ENCODE peak calls at places on chromosomes 13 and 19, in nine cellular contexts. One of them, this sample, is unnamed.

GRCh38 chr13:85828094-85828684 is 29.0 kb upstream of the SLITRK6 start:
- DNase-seq in ACHN: peak
- DNase-seq in frontal cortex: no peak
- DNase-seq in activated CD4-positive, alpha-beta T cell treated with anti-CD3 and anti-CD28 coated beads, Interleukin-2, amount 10 ng/mL, durations not matched to agents 7 days and 5 days: no peak
- DNase-seq in GM20000: peak
- DNase-seq in MM.1S: peak
- DNase-seq in HFF-Myc: no peak
- DNase-seq in SW 1271: no peak
- DNase-seq in putamen: peak
- DNase-seq in this sample: no peak

GRCh38 chr19:49092686-49093085 is 7.4 kb downstream of the SNRNP70 start:
- DNase-seq in SW 1271: no peak
- DNase-seq in activated CD4-positive, alpha-beta T cell treated with anti-CD3 and anti-CD28 coated beads, Interleukin-2, amount 10 ng/mL, durations not matched to agents 7 days and 5 days: no peak
- DNase-seq in HFF-Myc: no peak
- DNase-seq in GM20000: no peak
- DNase-seq in ACHN: no peak
- DNase-seq in frontal cortex: no peak
- DNase-seq in MM.1S: no peak
- DNase-seq in putamen: no peak
- DNase-seq in this sample: no peak

GRCh38 chr19:54014920-54015560 is 23.6 kb downstream of the CACNG6 start:
- DNase-seq in HFF-Myc: no peak
- DNase-seq in ACHN: no peak
- DNase-seq in activated CD4-positive, alpha-beta T cell treated with anti-CD3 and anti-CD28 coated beads, Interleukin-2, amount 10 ng/mL, durations not matched to agents 7 days and 5 days: no peak
- DNase-seq in putamen: no peak
- DNase-seq in frontal cortex: no peak
- DNase-seq in SW 1271: no peak
- DNase-seq in GM20000: no peak
- DNase-seq in MM.1S: no peak
- DNase-seq in this sample: no peak

GRCh38 chr19:55136399-55137102 is 12.5 kb downstream of the TNNT1 start:
- DNase-seq in ACHN: no peak
- DNase-seq in MM.1S: no peak
- DNase-seq in SW 1271: no peak
- DNase-seq in putamen: no peak
- DNase-seq in HFF-Myc: no peak
- DNase-seq in activated CD4-positive, alpha-beta T cell treated with anti-CD3 and anti-CD28 coated beads, Interleukin-2, amount 10 ng/mL, durations not matched to agents 7 days and 5 days: no peak
- DNase-seq in GM20000: no peak
- DNase-seq in frontal cortex: no peak
- DNase-seq in this sample: no peak

GRCh38 chr13:73000027-73000674 is 58.7 kb upstream of the KLF5 start:
- DNase-seq in HFF-Myc: no peak
- DNase-seq in activated CD4-positive, alpha-beta T cell treated with anti-CD3 and anti-CD28 coated beads, Interleukin-2, amount 10 ng/mL, durations not matched to agents 7 days and 5 days: no peak
- DNase-seq in ACHN: no peak
- DNase-seq in SW 1271: no peak
- DNase-seq in putamen: no peak
- DNase-seq in MM.1S: no peak
- DNase-seq in frontal cortex: no peak
- DNase-seq in GM20000: peak
- DNase-seq in this sample: no peak

GRCh38 chr13:53191091-53191490 is 162.5 kb downstream of the OLFM4 start:
- DNase-seq in SW 1271: no peak
- DNase-seq in putamen: no peak
- DNase-seq in MM.1S: no peak
- DNase-seq in GM20000: no peak
- DNase-seq in frontal cortex: no peak
- DNase-seq in activated CD4-positive, alpha-beta T cell treated with anti-CD3 and anti-CD28 coated beads, Interleukin-2, amount 10 ng/mL, durations not matched to agents 7 days and 5 days: no peak
- DNase-seq in HFF-Myc: no peak
- DNase-seq in ACHN: peak
- DNase-seq in this sample: peak

GRCh38 chr13:26460652-26461051 is 96.8 kb upstream of the WASF3 start:
- DNase-seq in HFF-Myc: no peak
- DNase-seq in SW 1271: no peak
- DNase-seq in activated CD4-positive, alpha-beta T cell treated with anti-CD3 and anti-CD28 coated beads, Interleukin-2, amount 10 ng/mL, durations not matched to agents 7 days and 5 days: no peak
- DNase-seq in frontal cortex: no peak
- DNase-seq in GM20000: no peak
- DNase-seq in putamen: peak
- DNase-seq in MM.1S: no peak
- DNase-seq in ACHN: no peak
- DNase-seq in this sample: no peak

GRCh38 chr19:42010245-42011126 is 16.5 kb upstream of the ATP1A3 start:
- DNase-seq in putamen: no peak
- DNase-seq in GM20000: no peak
- DNase-seq in SW 1271: no peak
- DNase-seq in MM.1S: no peak
- DNase-seq in HFF-Myc: no peak
- DNase-seq in ACHN: peak
- DNase-seq in frontal cortex: no peak
- DNase-seq in activated CD4-positive, alpha-beta T cell treated with anti-CD3 and anti-CD28 coated beads, Interleukin-2, amount 10 ng/mL, durations not matched to agents 7 days and 5 days: no peak
- DNase-seq in this sample: no peak

GRCh38 chr13:80040219-80040976 is 300.5 kb downstream of the SPRY2 start:
- DNase-seq in HFF-Myc: peak
- DNase-seq in frontal cortex: no peak
- DNase-seq in SW 1271: peak
- DNase-seq in putamen: no peak
- DNase-seq in GM20000: no peak
- DNase-seq in MM.1S: no peak
- DNase-seq in activated CD4-positive, alpha-beta T cell treated with anti-CD3 and anti-CD28 coated beads, Interleukin-2, amount 10 ng/mL, durations not matched to agents 7 days and 5 days: no peak
- DNase-seq in ACHN: peak
- DNase-seq in this sample: no peak

GRCh38 chr13:80705371-80706163 is 364.6 kb upstream of the SPRY2 start:
- DNase-seq in putamen: no peak
- DNase-seq in SW 1271: no peak
- DNase-seq in GM20000: no peak
- DNase-seq in ACHN: no peak
- DNase-seq in MM.1S: no peak
- DNase-seq in activated CD4-positive, alpha-beta T cell treated with anti-CD3 and anti-CD28 coated beads, Interleukin-2, amount 10 ng/mL, durations not matched to agents 7 days and 5 days: no peak
- DNase-seq in frontal cortex: no peak
- DNase-seq in HFF-Myc: no peak
- DNase-seq in this sample: no peak

GRCh38 chr19:11345122-11345752 is 831 bp downstream of the TMEM205 start:
- DNase-seq in putamen: no peak
- DNase-seq in activated CD4-positive, alpha-beta T cell treated with anti-CD3 and anti-CD28 coated beads, Interleukin-2, amount 10 ng/mL, durations not matched to agents 7 days and 5 days: no peak
- DNase-seq in ACHN: no peak
- DNase-seq in frontal cortex: no peak
- DNase-seq in HFF-Myc: no peak
- DNase-seq in MM.1S: no peak
- DNase-seq in GM20000: peak
- DNase-seq in SW 1271: no peak
- DNase-seq in this sample: no peak

GRCh38 chr19:46404884-46405658 is 8.3 kb downstream of the CCDC8 start:
- DNase-seq in HFF-Myc: no peak
- DNase-seq in activated CD4-positive, alpha-beta T cell treated with anti-CD3 and anti-CD28 coated beads, Interleukin-2, amount 10 ng/mL, durations not matched to agents 7 days and 5 days: no peak
- DNase-seq in SW 1271: no peak
- DNase-seq in GM20000: no peak
- DNase-seq in MM.1S: no peak
- DNase-seq in frontal cortex: no peak
- DNase-seq in putamen: no peak
- DNase-seq in ACHN: peak
- DNase-seq in this sample: no peak

GRCh38 chr13:113864303-113864890 is 521 bp upstream of the GAS6 start:
- DNase-seq in putamen: no peak
- DNase-seq in MM.1S: no peak
- DNase-seq in activated CD4-positive, alpha-beta T cell treated with anti-CD3 and anti-CD28 coated beads, Interleukin-2, amount 10 ng/mL, durations not matched to agents 7 days and 5 days: no peak
- DNase-seq in SW 1271: no peak
- DNase-seq in ACHN: no peak
- DNase-seq in HFF-Myc: no peak
- DNase-seq in GM20000: no peak
- DNase-seq in frontal cortex: no peak
- DNase-seq in this sample: no peak

GRCh38 chr19:30695171-30695875 is 323.1 kb downstream of the ZNF536 start:
- DNase-seq in ACHN: no peak
- DNase-seq in putamen: no peak
- DNase-seq in SW 1271: no peak
- DNase-seq in GM20000: no peak
- DNase-seq in MM.1S: no peak
- DNase-seq in frontal cortex: no peak
- DNase-seq in HFF-Myc: no peak
- DNase-seq in activated CD4-positive, alpha-beta T cell treated with anti-CD3 and anti-CD28 coated beads, Interleukin-2, amount 10 ng/mL, durations not matched to agents 7 days and 5 days: no peak
- DNase-seq in this sample: peak

GRCh38 chr19:6580313-6580712 is 10.6 kb downstream of the CD70 start:
- DNase-seq in ACHN: peak
- DNase-seq in activated CD4-positive, alpha-beta T cell treated with anti-CD3 and anti-CD28 coated beads, Interleukin-2, amount 10 ng/mL, durations not matched to agents 7 days and 5 days: no peak
- DNase-seq in GM20000: no peak
- DNase-seq in MM.1S: no peak
- DNase-seq in SW 1271: peak
- DNase-seq in HFF-Myc: peak
- DNase-seq in frontal cortex: no peak
- DNase-seq in putamen: no peak
- DNase-seq in this sample: no peak

GRCh38 chr13:79782541-79783216 is 301.7 kb downstream of the NDFIP2 start:
- DNase-seq in activated CD4-positive, alpha-beta T cell treated with anti-CD3 and anti-CD28 coated beads, Interleukin-2, amount 10 ng/mL, durations not matched to agents 7 days and 5 days: no peak
- DNase-seq in ACHN: no peak
- DNase-seq in GM20000: no peak
- DNase-seq in frontal cortex: no peak
- DNase-seq in HFF-Myc: no peak
- DNase-seq in MM.1S: no peak
- DNase-seq in SW 1271: no peak
- DNase-seq in putamen: peak
- DNase-seq in this sample: no peak

GRCh38 chr13:79937311-79938243 is 403.3 kb downstream of the SPRY2 start:
- DNase-seq in ACHN: peak
- DNase-seq in MM.1S: no peak
- DNase-seq in putamen: peak
- DNase-seq in activated CD4-positive, alpha-beta T cell treated with anti-CD3 and anti-CD28 coated beads, Interleukin-2, amount 10 ng/mL, durations not matched to agents 7 days and 5 days: no peak
- DNase-seq in GM20000: no peak
- DNase-seq in frontal cortex: no peak
- DNase-seq in SW 1271: no peak
- DNase-seq in HFF-Myc: no peak
- DNase-seq in this sample: no peak

GRCh38 chr13:29457299-29457698 is 138.2 kb downstream of the SLC7A1 start:
- DNase-seq in frontal cortex: no peak
- DNase-seq in ACHN: peak
- DNase-seq in HFF-Myc: peak
- DNase-seq in MM.1S: no peak
- DNase-seq in GM20000: no peak
- DNase-seq in SW 1271: peak
- DNase-seq in activated CD4-positive, alpha-beta T cell treated with anti-CD3 and anti-CD28 coated beads, Interleukin-2, amount 10 ng/mL, durations not matched to agents 7 days and 5 days: no peak
- DNase-seq in putamen: no peak
- DNase-seq in this sample: peak

GRCh38 chr19:49398931-49399330 is 10.9 kb downstream of the KASH5 start:
- DNase-seq in SW 1271: no peak
- DNase-seq in ACHN: no peak
- DNase-seq in HFF-Myc: no peak
- DNase-seq in GM20000: no peak
- DNase-seq in frontal cortex: no peak
- DNase-seq in MM.1S: no peak
- DNase-seq in activated CD4-positive, alpha-beta T cell treated with anti-CD3 and anti-CD28 coated beads, Interleukin-2, amount 10 ng/mL, durations not matched to agents 7 days and 5 days: no peak
- DNase-seq in putamen: no peak
- DNase-seq in this sample: no peak

GRCh38 chr19:49116544-49116943 is 2.4 kb downstream of the LIN7B start:
- DNase-seq in GM20000: no peak
- DNase-seq in SW 1271: no peak
- DNase-seq in activated CD4-positive, alpha-beta T cell treated with anti-CD3 and anti-CD28 coated beads, Interleukin-2, amount 10 ng/mL, durations not matched to agents 7 days and 5 days: no peak
- DNase-seq in frontal cortex: no peak
- DNase-seq in putamen: no peak
- DNase-seq in HFF-Myc: no peak
- DNase-seq in ACHN: no peak
- DNase-seq in MM.1S: no peak
- DNase-seq in this sample: no peak

GRCh38 chr13:33251131-33251629 is 34.4 kb downstream of the STARD13 start:
- DNase-seq in putamen: no peak
- DNase-seq in frontal cortex: no peak
- DNase-seq in HFF-Myc: peak
- DNase-seq in SW 1271: peak
- DNase-seq in MM.1S: peak
- DNase-seq in activated CD4-positive, alpha-beta T cell treated with anti-CD3 and anti-CD28 coated beads, Interleukin-2, amount 10 ng/mL, durations not matched to agents 7 days and 5 days: no peak
- DNase-seq in ACHN: peak
- DNase-seq in GM20000: peak
- DNase-seq in this sample: no peak

GRCh38 chr19:3604987-3605343 is 1.7 kb downstream of the TBXA2R start:
- DNase-seq in SW 1271: no peak
- DNase-seq in putamen: no peak
- DNase-seq in GM20000: peak
- DNase-seq in HFF-Myc: no peak
- DNase-seq in ACHN: no peak
- DNase-seq in frontal cortex: no peak
- DNase-seq in MM.1S: no peak
- DNase-seq in activated CD4-positive, alpha-beta T cell treated with anti-CD3 and anti-CD28 coated beads, Interleukin-2, amount 10 ng/mL, durations not matched to agents 7 days and 5 days: peak
- DNase-seq in this sample: no peak

GRCh38 chr13:64078480-64078936 is 2662.9 kb upstream of the PCDH20 start:
- DNase-seq in GM20000: no peak
- DNase-seq in activated CD4-positive, alpha-beta T cell treated with anti-CD3 and anti-CD28 coated beads, Interleukin-2, amount 10 ng/mL, durations not matched to agents 7 days and 5 days: no peak
- DNase-seq in SW 1271: no peak
- DNase-seq in MM.1S: no peak
- DNase-seq in frontal cortex: no peak
- DNase-seq in putamen: no peak
- DNase-seq in HFF-Myc: no peak
- DNase-seq in ACHN: no peak
- DNase-seq in this sample: no peak

GRCh38 chr19:13463296-13463695 is 43.0 kb downstream of the CACNA1A start:
- DNase-seq in MM.1S: peak
- DNase-seq in HFF-Myc: no peak
- DNase-seq in putamen: no peak
- DNase-seq in frontal cortex: no peak
- DNase-seq in SW 1271: no peak
- DNase-seq in GM20000: no peak
- DNase-seq in ACHN: peak
- DNase-seq in activated CD4-positive, alpha-beta T cell treated with anti-CD3 and anti-CD28 coated beads, Interleukin-2, amount 10 ng/mL, durations not matched to agents 7 days and 5 days: peak
- DNase-seq in this sample: no peak

GRCh38 chr19:6800991-6801396 is 28.5 kb downstream of the VAV1 start:
- DNase-seq in HFF-Myc: no peak
- DNase-seq in frontal cortex: no peak
- DNase-seq in SW 1271: no peak
- DNase-seq in activated CD4-positive, alpha-beta T cell treated with anti-CD3 and anti-CD28 coated beads, Interleukin-2, amount 10 ng/mL, durations not matched to agents 7 days and 5 days: peak
- DNase-seq in MM.1S: peak
- DNase-seq in putamen: no peak
- DNase-seq in GM20000: no peak
- DNase-seq in ACHN: peak
- DNase-seq in this sample: no peak

GRCh38 chr19:42241279-42241678 is 1.1 kb downstream of the GSK3A start:
- DNase-seq in SW 1271: no peak
- DNase-seq in GM20000: no peak
- DNase-seq in frontal cortex: no peak
- DNase-seq in putamen: no peak
- DNase-seq in MM.1S: no peak
- DNase-seq in ACHN: no peak
- DNase-seq in activated CD4-positive, alpha-beta T cell treated with anti-CD3 and anti-CD28 coated beads, Interleukin-2, amount 10 ng/mL, durations not matched to agents 7 days and 5 days: no peak
- DNase-seq in HFF-Myc: no peak
- DNase-seq in this sample: no peak

GRCh38 chr13:85241045-85241444 is 558.2 kb downstream of the SLITRK6 start:
- DNase-seq in ACHN: peak
- DNase-seq in activated CD4-positive, alpha-beta T cell treated with anti-CD3 and anti-CD28 coated beads, Interleukin-2, amount 10 ng/mL, durations not matched to agents 7 days and 5 days: no peak
- DNase-seq in frontal cortex: no peak
- DNase-seq in SW 1271: no peak
- DNase-seq in putamen: no peak
- DNase-seq in GM20000: no peak
- DNase-seq in HFF-Myc: peak
- DNase-seq in MM.1S: no peak
- DNase-seq in this sample: no peak

GRCh38 chr19:4567584-4568071 is 8.1 kb upstream of the SEMA6B start:
- DNase-seq in SW 1271: no peak
- DNase-seq in frontal cortex: no peak
- DNase-seq in MM.1S: peak
- DNase-seq in ACHN: peak
- DNase-seq in GM20000: no peak
- DNase-seq in putamen: no peak
- DNase-seq in activated CD4-positive, alpha-beta T cell treated with anti-CD3 and anti-CD28 coated beads, Interleukin-2, amount 10 ng/mL, durations not matched to agents 7 days and 5 days: peak
- DNase-seq in HFF-Myc: no peak
- DNase-seq in this sample: no peak

GRCh38 chr13:50844181-50844875 is 836 bp upstream of the DLEU7 start:
- DNase-seq in SW 1271: no peak
- DNase-seq in ACHN: no peak
- DNase-seq in frontal cortex: no peak
- DNase-seq in HFF-Myc: no peak
- DNase-seq in activated CD4-positive, alpha-beta T cell treated with anti-CD3 and anti-CD28 coated beads, Interleukin-2, amount 10 ng/mL, durations not matched to agents 7 days and 5 days: no peak
- DNase-seq in putamen: no peak
- DNase-seq in MM.1S: no peak
- DNase-seq in GM20000: no peak
- DNase-seq in this sample: no peak

GRCh38 chr13:20160346-20161274 is at the start of gene GJA3:
- DNase-seq in GM20000: peak
- DNase-seq in HFF-Myc: no peak
- DNase-seq in SW 1271: no peak
- DNase-seq in MM.1S: no peak
- DNase-seq in activated CD4-positive, alpha-beta T cell treated with anti-CD3 and anti-CD28 coated beads, Interleukin-2, amount 10 ng/mL, durations not matched to agents 7 days and 5 days: peak
- DNase-seq in putamen: no peak
- DNase-seq in ACHN: peak
- DNase-seq in frontal cortex: no peak
- DNase-seq in this sample: peak

GRCh38 chr13:114313061-114313860 is 1.0 kb upstream of the CHAMP1 start:
- DNase-seq in activated CD4-positive, alpha-beta T cell treated with anti-CD3 and anti-CD28 coated beads, Interleukin-2, amount 10 ng/mL, durations not matched to agents 7 days and 5 days: no peak
- DNase-seq in ACHN: peak
- DNase-seq in HFF-Myc: no peak
- DNase-seq in SW 1271: no peak
- DNase-seq in MM.1S: peak
- DNase-seq in putamen: no peak
- DNase-seq in GM20000: peak
- DNase-seq in frontal cortex: no peak
- DNase-seq in this sample: no peak

This sample was measured in HAP-1.